ENCODE peak calls at places on chromosomes 2 and 18, in eight cellular contexts. I is A549, S is lower lobe of right lung, J is right lobe of liver, F is H9, D is MCF 10A, L is breast epithelium, V is K562. X is an unnamed sample.
A peak's percentile ranks its signal among the peaks of the same experiment; 100 is the strongest.

GRCh38 chr2:183903026-183903425 is 695.3 kb upstream of the ZNF804A start:
- DNase-seq in S (no peak), J (no peak), V (no peak), F (no peak), D (no peak), I (no peak), L (no peak), X (no peak)

GRCh38 chr2:70627499-70627898 is 73.9 kb upstream of the TGFA start:
- DNase-seq in L (no peak), D (peak; percentile 72), I (peak; percentile 64), V (peak; percentile 30), S (no peak), J (no peak), F (no peak), X (no peak)

GRCh38 chr2:192414794-192415193 is 220.1 kb upstream of the TMEFF2 start:
- DNase-seq in V (no peak), I (no peak), F (peak; percentile 27), S (peak; percentile 30), D (no peak), L (no peak), J (no peak), X (no peak)

GRCh38 chr2:41905597-41906324 is 142.1 kb upstream of the PKDCC start:
- DNase-seq in V (no peak), S (no peak), I (no peak), L (no peak), F (no peak), J (no peak), D (peak; percentile 41), X (no peak)

GRCh38 chr2:155301221-155301620 is 602.7 kb downstream of the KCNJ3 start:
- DNase-seq in F (no peak), D (no peak), V (no peak), S (no peak), J (no peak), I (no peak), L (no peak), X (no peak)

GRCh38 chr2:143514413-143514812 is 385.2 kb downstream of the ARHGAP15 start:
- DNase-seq in S (no peak), I (no peak), F (no peak), L (no peak), D (peak; percentile 46), J (no peak), V (no peak), X (no peak)

GRCh38 chr2:20650412-20650879 is 452 bp downstream of the HS1BP3 start:
- DNase-seq in L (no peak), J (no peak), S (peak; percentile 61), V (peak; percentile 35), I (peak; percentile 34), F (peak; percentile 54), D (no peak), X (peak; percentile 25)

GRCh38 chr2:239953418-239954061 is 71.6 kb downstream of the NDUFA10 start:
- DNase-seq in L (peak; percentile 54), J (no peak), I (no peak), V (no peak), S (peak; percentile 32), D (no peak), F (no peak), X (no peak)

GRCh38 chr2:223465793-223466192 is 136.4 kb downstream of the SCG2 start:
- DNase-seq in J (peak; percentile 69), I (peak; percentile 72), F (no peak), D (peak; percentile 99), L (peak; percentile 83), S (peak; percentile 71), V (no peak), X (peak; percentile 86)

GRCh38 chr2:108978709-108979111 is 10.3 kb downstream of the EDAR start:
- DNase-seq in L (no peak), F (no peak), J (no peak), S (no peak), D (no peak), I (no peak), V (no peak), X (peak; percentile 29)

GRCh38 chr2:109129356-109129920 is 433 bp downstream of the SH3RF3 start:
- DNase-seq in D (peak; percentile 41), F (no peak), J (peak; percentile 32), I (peak; percentile 24), V (no peak), L (no peak), S (peak; percentile 47), X (no peak)

GRCh38 chr2:169010633-169011460 is 20.3 kb downstream of the ABCB11 start:
- DNase-seq in F (no peak), D (no peak), V (no peak), S (no peak), J (no peak), I (no peak), L (no peak), X (no peak)

GRCh38 chr18:79353238-79353637 is 42.5 kb upstream of the NFATC1 start:
- DNase-seq in D (no peak), I (no peak), L (no peak), V (no peak), F (peak; percentile 65), S (no peak), J (no peak), X (no peak)

GRCh38 chr2:119198267-119198840 is 25.3 kb upstream of the STEAP3 start:
- DNase-seq in V (no peak), S (no peak), L (no peak), F (no peak), J (no peak), I (no peak), D (no peak), X (no peak)

GRCh38 chr2:62091471-62091870 is 104.4 kb upstream of the B3GNT2 start:
- DNase-seq in L (no peak), F (no peak), D (no peak), I (no peak), S (no peak), V (no peak), J (no peak), X (no peak)

GRCh38 chr2:236833501-236834186 is 252.0 kb upstream of the COPS8 start:
- DNase-seq in L (no peak), S (no peak), F (no peak), J (no peak), V (no peak), D (no peak), I (no peak), X (no peak)

GRCh38 chr2:176285321-176285720 is 16.1 kb downstream of the MTX2 start:
- DNase-seq in I (peak; percentile 17), S (no peak), J (no peak), L (no peak), D (no peak), F (no peak), V (no peak), X (no peak)

GRCh38 chr2:117930775-117931174 is 83.1 kb downstream of the CCDC93 start:
- DNase-seq in F (no peak), D (no peak), S (no peak), I (no peak), L (no peak), J (no peak), V (no peak), X (no peak)

GRCh38 chr2:40165503-40165867 is 286.4 kb downstream of the SLC8A1 start:
- DNase-seq in D (no peak), J (no peak), L (no peak), F (no peak), I (no peak), S (no peak), V (no peak), X (no peak)

GRCh38 chr2:50492452-50492851 is 539.5 kb downstream of the NRXN1 start:
- DNase-seq in J (no peak), I (peak; percentile 64), L (no peak), S (no peak), F (peak; percentile 43), D (peak; percentile 70), V (peak; percentile 62), X (peak; percentile 71)

DNA sequence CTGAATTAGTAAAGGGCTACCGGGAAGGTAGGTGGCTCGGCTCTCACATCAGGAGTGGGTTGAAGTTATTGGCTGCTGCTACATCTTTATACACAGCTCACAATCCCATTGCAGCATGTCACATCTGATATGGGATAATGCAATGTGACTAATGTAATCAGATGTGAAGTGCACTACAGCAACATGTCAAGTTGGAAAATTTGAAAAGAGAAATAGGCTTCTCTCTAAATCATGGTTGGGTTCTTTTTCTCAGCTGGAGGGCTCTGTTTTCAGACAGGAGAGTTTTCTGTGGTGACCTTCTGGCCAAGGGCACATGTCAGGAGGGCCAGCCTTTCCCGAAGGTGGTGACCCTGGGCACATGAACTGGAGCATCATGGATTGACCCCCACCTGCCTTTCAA is 337.6 kb downstream of the HRH4 start:
- DNase-seq in F (no peak), D (no peak), V (no peak), L (no peak), J (no peak), I (no peak), S (no peak), X (no peak)
- TF ChIP-seq CTCF in F (no peak), D (no peak), V (no peak), L (no peak), J (no peak), I (no peak), S (no peak), X (no peak)

DNA sequence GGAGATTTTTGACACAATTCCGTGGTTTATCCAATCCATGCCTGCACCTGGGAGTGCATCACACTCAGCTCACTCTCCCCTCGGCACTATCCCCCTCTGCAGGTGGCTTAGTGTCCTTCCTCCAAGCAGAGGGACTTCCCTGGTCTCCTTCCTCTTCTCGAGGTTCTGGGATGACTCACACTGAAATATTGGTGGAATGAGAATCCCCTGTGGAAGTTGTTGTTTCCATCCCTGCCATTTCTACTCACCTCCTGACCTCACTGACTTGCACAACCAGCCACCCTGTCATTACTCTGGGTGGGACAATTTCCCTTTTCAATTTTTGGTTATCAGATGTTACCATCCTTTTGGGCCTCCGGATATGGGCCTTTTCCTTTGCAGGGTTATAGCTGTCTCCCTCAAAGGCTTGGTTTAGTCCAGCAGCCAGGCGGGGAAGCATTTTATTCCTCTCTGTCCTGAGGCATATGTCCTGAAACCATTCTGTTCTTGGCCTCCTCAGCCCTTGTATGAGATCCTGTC is 59.9 kb downstream of the PTPRM start:
- DNase-seq in V (no peak), J (no peak), I (peak; percentile 66), F (no peak), L (no peak), D (peak; percentile 85), S (no peak), X (no peak)
- TF ChIP-seq CTCF in V (no peak), J (peak; percentile 16), I (no peak), F (peak; percentile 48), L (no peak), D (no peak), S (peak; percentile 12), X (no peak)

DNA sequence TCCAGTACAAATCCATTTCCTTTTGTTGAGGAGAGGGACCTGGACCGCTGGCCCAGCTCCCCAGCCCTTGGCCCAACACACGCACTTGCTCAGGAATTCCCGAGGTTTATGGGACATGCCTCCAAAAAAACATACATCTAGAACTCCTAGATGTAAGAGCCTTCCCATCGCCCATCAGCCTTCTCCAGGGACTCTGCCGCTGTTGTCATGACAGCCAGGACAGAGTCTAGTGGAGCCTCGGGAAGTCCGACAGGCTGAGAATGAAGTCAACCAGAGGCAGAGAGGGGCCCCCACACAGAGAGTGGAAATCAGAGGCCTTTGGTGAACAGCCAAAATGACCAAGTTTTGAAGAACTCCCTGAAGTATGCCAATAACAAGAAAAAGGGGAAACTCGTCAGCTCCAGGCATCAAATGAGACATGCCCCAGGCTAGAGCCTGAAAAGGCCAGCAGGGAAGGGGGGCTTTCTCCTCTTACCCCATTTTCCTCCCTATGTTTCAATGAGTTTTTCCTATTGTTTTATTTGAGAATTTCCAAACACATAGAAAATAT is 43.2 kb upstream of the CAB39 start:
- DNase-seq in I (no peak), D (no peak), L (no peak), J (no peak), S (no peak), V (no peak), F (no peak), X (no peak)
- TF ChIP-seq CTCF in I (no peak), D (no peak), L (no peak), J (no peak), S (no peak), V (no peak), F (no peak), X (no peak)

GRCh38 chr2:96869281-96869823 is 528 bp downstream of the SEMA4C start:
- DNase-seq in S (peak; percentile 78), D (peak; percentile 81), V (peak; percentile 77), L (peak; percentile 75), I (peak; percentile 35), F (no peak), J (peak; percentile 81), X (peak; percentile 58)
- TF ChIP-seq CTCF in S (peak; percentile 19), D (peak; percentile 14), V (no peak), L (no peak), I (no peak), F (peak; percentile 24), J (peak; percentile 1), X (peak; percentile 25)